ENCODE peak calls at places on chromosomes 5 and 9, in six cellular contexts. One of them, this sample, is unnamed.

GRCh38 chr9:29830815-29831214 is 2257.5 kb upstream of the C9orf72 start:
- DNase-seq in AG08396: no peak
- DNase-seq in endothelial cell of umbilical vein: no peak
- DNase-seq in stimulated activated effector memory CD8-positive, alpha-beta T cell treated with anti-CD3 and anti-CD28 coated beads, Interleukin-12 subunit alpha, Interleukin-12 subunit beta, amount 100 ng/mL, for 72 hours: no peak
- DNase-seq in NCI-H2029 treated with DMSO at 0.1 percent for 48 hours: no peak
- DNase-seq in foreskin fibroblast: no peak
- DNase-seq in this sample: peak; percentile 27

GRCh38 chr5:96037128-96037527 is 75.5 kb upstream of the ELL2 start:
- DNase-seq in AG08396: no peak
- DNase-seq in endothelial cell of umbilical vein: no peak
- DNase-seq in stimulated activated effector memory CD8-positive, alpha-beta T cell treated with anti-CD3 and anti-CD28 coated beads, Interleukin-12 subunit alpha, Interleukin-12 subunit beta, amount 100 ng/mL, for 72 hours: no peak
- DNase-seq in NCI-H2029 treated with DMSO at 0.1 percent for 48 hours: no peak
- DNase-seq in foreskin fibroblast: peak; percentile 61
- DNase-seq in this sample: no peak

GRCh38 chr9:698276-698675 is 143.2 kb upstream of the DMRT1 start:
- DNase-seq in AG08396: peak; percentile 33
- DNase-seq in endothelial cell of umbilical vein: peak; percentile 61
- DNase-seq in stimulated activated effector memory CD8-positive, alpha-beta T cell treated with anti-CD3 and anti-CD28 coated beads, Interleukin-12 subunit alpha, Interleukin-12 subunit beta, amount 100 ng/mL, for 72 hours: no peak
- DNase-seq in NCI-H2029 treated with DMSO at 0.1 percent for 48 hours: no peak
- DNase-seq in foreskin fibroblast: peak; percentile 63
- DNase-seq in this sample: no peak

GRCh38 chr5:69271376-69271775 is 36.7 kb downstream of the CDK7 start:
- DNase-seq in AG08396: no peak
- DNase-seq in endothelial cell of umbilical vein: peak; percentile 44
- DNase-seq in stimulated activated effector memory CD8-positive, alpha-beta T cell treated with anti-CD3 and anti-CD28 coated beads, Interleukin-12 subunit alpha, Interleukin-12 subunit beta, amount 100 ng/mL, for 72 hours: no peak
- DNase-seq in NCI-H2029 treated with DMSO at 0.1 percent for 48 hours: no peak
- DNase-seq in foreskin fibroblast: peak; percentile 61
- DNase-seq in this sample: no peak

GRCh38 chr9:109317979-109318671 is 2.7 kb downstream of the EPB41L4B start:
- DNase-seq in AG08396: no peak
- DNase-seq in endothelial cell of umbilical vein: no peak
- DNase-seq in stimulated activated effector memory CD8-positive, alpha-beta T cell treated with anti-CD3 and anti-CD28 coated beads, Interleukin-12 subunit alpha, Interleukin-12 subunit beta, amount 100 ng/mL, for 72 hours: no peak
- DNase-seq in NCI-H2029 treated with DMSO at 0.1 percent for 48 hours: peak; percentile 84
- DNase-seq in foreskin fibroblast: no peak
- DNase-seq in this sample: peak; percentile 71

GRCh38 chr9:7185612-7186011 is 427.8 kb downstream of the KDM4C start:
- DNase-seq in AG08396: peak; percentile 69
- DNase-seq in endothelial cell of umbilical vein: peak; percentile 57
- DNase-seq in stimulated activated effector memory CD8-positive, alpha-beta T cell treated with anti-CD3 and anti-CD28 coated beads, Interleukin-12 subunit alpha, Interleukin-12 subunit beta, amount 100 ng/mL, for 72 hours: no peak
- DNase-seq in NCI-H2029 treated with DMSO at 0.1 percent for 48 hours: no peak
- DNase-seq in foreskin fibroblast: peak; percentile 87
- DNase-seq in this sample: peak; percentile 25

GRCh38 chr9:97845763-97846162 is 7.3 kb upstream of the FOXE1 start:
- DNase-seq in AG08396: no peak
- DNase-seq in endothelial cell of umbilical vein: no peak
- DNase-seq in stimulated activated effector memory CD8-positive, alpha-beta T cell treated with anti-CD3 and anti-CD28 coated beads, Interleukin-12 subunit alpha, Interleukin-12 subunit beta, amount 100 ng/mL, for 72 hours: no peak
- DNase-seq in NCI-H2029 treated with DMSO at 0.1 percent for 48 hours: no peak
- DNase-seq in foreskin fibroblast: no peak
- DNase-seq in this sample: no peak

GRCh38 chr5:109868737-109869136 is 179.0 kb downstream of the MAN2A1 start:
- DNase-seq in AG08396: no peak
- DNase-seq in endothelial cell of umbilical vein: no peak
- DNase-seq in stimulated activated effector memory CD8-positive, alpha-beta T cell treated with anti-CD3 and anti-CD28 coated beads, Interleukin-12 subunit alpha, Interleukin-12 subunit beta, amount 100 ng/mL, for 72 hours: no peak
- DNase-seq in NCI-H2029 treated with DMSO at 0.1 percent for 48 hours: no peak
- DNase-seq in foreskin fibroblast: peak; percentile 56
- DNase-seq in this sample: no peak

GRCh38 chr9:79257215-79257614 is 314.6 kb upstream of the TLE4 start:
- DNase-seq in AG08396: peak; percentile 9
- DNase-seq in endothelial cell of umbilical vein: no peak
- DNase-seq in stimulated activated effector memory CD8-positive, alpha-beta T cell treated with anti-CD3 and anti-CD28 coated beads, Interleukin-12 subunit alpha, Interleukin-12 subunit beta, amount 100 ng/mL, for 72 hours: no peak
- DNase-seq in NCI-H2029 treated with DMSO at 0.1 percent for 48 hours: no peak
- DNase-seq in foreskin fibroblast: peak; percentile 25
- DNase-seq in this sample: no peak

GRCh38 chr9:14006586-14007198 is 307.2 kb downstream of the NFIB start:
- DNase-seq in AG08396: no peak
- DNase-seq in endothelial cell of umbilical vein: no peak
- DNase-seq in stimulated activated effector memory CD8-positive, alpha-beta T cell treated with anti-CD3 and anti-CD28 coated beads, Interleukin-12 subunit alpha, Interleukin-12 subunit beta, amount 100 ng/mL, for 72 hours: no peak
- DNase-seq in NCI-H2029 treated with DMSO at 0.1 percent for 48 hours: no peak
- DNase-seq in foreskin fibroblast: no peak
- DNase-seq in this sample: peak; percentile 15

GRCh38 chr5:173697931-173698579 is 81.6 kb upstream of the BOD1 start:
- DNase-seq in AG08396: no peak
- DNase-seq in endothelial cell of umbilical vein: no peak
- DNase-seq in stimulated activated effector memory CD8-positive, alpha-beta T cell treated with anti-CD3 and anti-CD28 coated beads, Interleukin-12 subunit alpha, Interleukin-12 subunit beta, amount 100 ng/mL, for 72 hours: no peak
- DNase-seq in NCI-H2029 treated with DMSO at 0.1 percent for 48 hours: no peak
- DNase-seq in foreskin fibroblast: no peak
- DNase-seq in this sample: peak; percentile 62

GRCh38 chr9:133558191-133559126 is 24.0 kb downstream of the ADAMTSL2 start:
- DNase-seq in AG08396: peak; percentile 91
- DNase-seq in endothelial cell of umbilical vein: peak; percentile 26
- DNase-seq in stimulated activated effector memory CD8-positive, alpha-beta T cell treated with anti-CD3 and anti-CD28 coated beads, Interleukin-12 subunit alpha, Interleukin-12 subunit beta, amount 100 ng/mL, for 72 hours: no peak
- DNase-seq in NCI-H2029 treated with DMSO at 0.1 percent for 48 hours: no peak
- DNase-seq in foreskin fibroblast: peak; percentile 93
- DNase-seq in this sample: peak; percentile 81

GRCh38 chr5:1923766-1924165 is 41.0 kb upstream of the IRX4 start:
- DNase-seq in AG08396: no peak
- DNase-seq in endothelial cell of umbilical vein: no peak
- DNase-seq in stimulated activated effector memory CD8-positive, alpha-beta T cell treated with anti-CD3 and anti-CD28 coated beads, Interleukin-12 subunit alpha, Interleukin-12 subunit beta, amount 100 ng/mL, for 72 hours: no peak
- DNase-seq in NCI-H2029 treated with DMSO at 0.1 percent for 48 hours: no peak
- DNase-seq in foreskin fibroblast: no peak
- DNase-seq in this sample: no peak

GRCh38 chr5:73564644-73565165 is 734 bp downstream of the ANKRA2 start:
- DNase-seq in AG08396: no peak
- DNase-seq in endothelial cell of umbilical vein: no peak
- DNase-seq in stimulated activated effector memory CD8-positive, alpha-beta T cell treated with anti-CD3 and anti-CD28 coated beads, Interleukin-12 subunit alpha, Interleukin-12 subunit beta, amount 100 ng/mL, for 72 hours: no peak
- DNase-seq in NCI-H2029 treated with DMSO at 0.1 percent for 48 hours: no peak
- DNase-seq in foreskin fibroblast: peak; percentile 24
- DNase-seq in this sample: peak; percentile 17

GRCh38 chr9:124507880-124508432 is 757 bp upstream of the NR5A1 start:
- DNase-seq in AG08396: no peak
- DNase-seq in endothelial cell of umbilical vein: no peak
- DNase-seq in stimulated activated effector memory CD8-positive, alpha-beta T cell treated with anti-CD3 and anti-CD28 coated beads, Interleukin-12 subunit alpha, Interleukin-12 subunit beta, amount 100 ng/mL, for 72 hours: no peak
- DNase-seq in NCI-H2029 treated with DMSO at 0.1 percent for 48 hours: no peak
- DNase-seq in foreskin fibroblast: no peak
- DNase-seq in this sample: peak; percentile 45

GRCh38 chr9:135365013-135365768 is 114.4 kb upstream of the PPP1R26 start:
- DNase-seq in AG08396: no peak
- DNase-seq in endothelial cell of umbilical vein: no peak
- DNase-seq in stimulated activated effector memory CD8-positive, alpha-beta T cell treated with anti-CD3 and anti-CD28 coated beads, Interleukin-12 subunit alpha, Interleukin-12 subunit beta, amount 100 ng/mL, for 72 hours: no peak
- DNase-seq in NCI-H2029 treated with DMSO at 0.1 percent for 48 hours: no peak
- DNase-seq in foreskin fibroblast: no peak
- DNase-seq in this sample: no peak

GRCh38 chr5:114407783-114408182 is 45.9 kb downstream of the KCNN2 start:
- DNase-seq in AG08396: no peak
- DNase-seq in endothelial cell of umbilical vein: no peak
- DNase-seq in stimulated activated effector memory CD8-positive, alpha-beta T cell treated with anti-CD3 and anti-CD28 coated beads, Interleukin-12 subunit alpha, Interleukin-12 subunit beta, amount 100 ng/mL, for 72 hours: no peak
- DNase-seq in NCI-H2029 treated with DMSO at 0.1 percent for 48 hours: no peak
- DNase-seq in foreskin fibroblast: peak; percentile 9
- DNase-seq in this sample: no peak

GRCh38 chr9:7937018-7937417 is 137.4 kb upstream of the DMAC1 start:
- DNase-seq in AG08396: no peak
- DNase-seq in endothelial cell of umbilical vein: no peak
- DNase-seq in stimulated activated effector memory CD8-positive, alpha-beta T cell treated with anti-CD3 and anti-CD28 coated beads, Interleukin-12 subunit alpha, Interleukin-12 subunit beta, amount 100 ng/mL, for 72 hours: no peak
- DNase-seq in NCI-H2029 treated with DMSO at 0.1 percent for 48 hours: no peak
- DNase-seq in foreskin fibroblast: no peak
- DNase-seq in this sample: no peak

GRCh38 chr9:135736265-135736978 is 34.4 kb downstream of the KCNT1 start:
- DNase-seq in AG08396: no peak
- DNase-seq in endothelial cell of umbilical vein: no peak
- DNase-seq in stimulated activated effector memory CD8-positive, alpha-beta T cell treated with anti-CD3 and anti-CD28 coated beads, Interleukin-12 subunit alpha, Interleukin-12 subunit beta, amount 100 ng/mL, for 72 hours: no peak
- DNase-seq in NCI-H2029 treated with DMSO at 0.1 percent for 48 hours: no peak
- DNase-seq in foreskin fibroblast: no peak
- DNase-seq in this sample: peak; percentile 82

GRCh38 chr5:6377121-6377520 is 1.2 kb downstream of the MED10 start:
- DNase-seq in AG08396: no peak
- DNase-seq in endothelial cell of umbilical vein: peak; percentile 4
- DNase-seq in stimulated activated effector memory CD8-positive, alpha-beta T cell treated with anti-CD3 and anti-CD28 coated beads, Interleukin-12 subunit alpha, Interleukin-12 subunit beta, amount 100 ng/mL, for 72 hours: peak; percentile 63
- DNase-seq in NCI-H2029 treated with DMSO at 0.1 percent for 48 hours: no peak
- DNase-seq in foreskin fibroblast: no peak
- DNase-seq in this sample: no peak

GRCh38 chr5:125311743-125312142 is 565.3 kb upstream of the ZNF608 start:
- DNase-seq in AG08396: peak; percentile 31
- DNase-seq in endothelial cell of umbilical vein: peak; percentile 77
- DNase-seq in stimulated activated effector memory CD8-positive, alpha-beta T cell treated with anti-CD3 and anti-CD28 coated beads, Interleukin-12 subunit alpha, Interleukin-12 subunit beta, amount 100 ng/mL, for 72 hours: no peak
- DNase-seq in NCI-H2029 treated with DMSO at 0.1 percent for 48 hours: no peak
- DNase-seq in foreskin fibroblast: peak; percentile 80
- DNase-seq in this sample: no peak

GRCh38 chr5:112933651-112934365 is 11.8 kb upstream of the REEP5 start:
- DNase-seq in AG08396: peak; percentile 35
- DNase-seq in endothelial cell of umbilical vein: no peak
- DNase-seq in stimulated activated effector memory CD8-positive, alpha-beta T cell treated with anti-CD3 and anti-CD28 coated beads, Interleukin-12 subunit alpha, Interleukin-12 subunit beta, amount 100 ng/mL, for 72 hours: no peak
- DNase-seq in NCI-H2029 treated with DMSO at 0.1 percent for 48 hours: no peak
- DNase-seq in foreskin fibroblast: peak; percentile 80
- DNase-seq in this sample: no peak